ENCODE peak calls at places on chromosomes 13 and 19, in six cellular contexts. S is H9, Y is gastrocnemius medialis, A is psoas muscle, C is lower lobe of right lung, T is Peyer's patch. Q is an unnamed sample. For H3K4me1, the result is how much of the 10 kb centered on the place peaks cover.

GRCh38 chr19:13243971-13244370 is 93.8 kb downstream of the IER2 start:
- DNase-seq in T (no peak), C (no peak), Y (no peak), A (no peak), S (no peak), Q (no peak)

GRCh38 chr13:65292488-65292901 is 1937.6 kb downstream of the PCDH9 start:
- DNase-seq in T (no peak), S (peak), Y (no peak), C (no peak), A (no peak), Q (no peak)

GRCh38 chr13:112690242-112690943 is 555 bp downstream of the ATP11A start:
- DNase-seq in T (peak), C (peak), A (peak), Y (no peak), S (peak), Q (no peak)

GRCh38 chr19:54448037-54448773 is 794 bp upstream of the LENG8 start:
- DNase-seq in A (peak), S (peak), C (peak), Y (peak), T (peak), Q (no peak)

GRCh38 chr13:36870050-36870692 is 49.9 kb downstream of the SMAD9 start:
- DNase-seq in S (no peak), Y (no peak), T (no peak), A (no peak), C (no peak), Q (no peak)

GRCh38 chr19:19599190-19599535 is 19.3 kb downstream of the PBX4 start:
- DNase-seq in C (no peak), A (no peak), S (no peak), Y (no peak), T (no peak), Q (no peak)

GRCh38 chr19:56383826-56384605 is 9.3 kb downstream of the ZNF582 start:
- DNase-seq in T (no peak), Y (no peak), C (no peak), S (no peak), A (no peak), Q (no peak)

GRCh38 chr13:76884167-76884566 is 2.0 kb downstream of the KCTD12 start:
- DNase-seq in S (peak), Y (no peak), T (no peak), C (peak), A (peak), Q (no peak)

GRCh38 chr19:40365613-40366401 is 17.3 kb downstream of the PLD3 start:
- DNase-seq in A (no peak), Y (peak), T (peak), S (peak), C (peak), Q (no peak)

GRCh38 chr19:4933528-4933927 is 24.2 kb downstream of the UHRF1 start:
- DNase-seq in A (no peak), C (no peak), Y (peak), T (no peak), S (no peak), Q (no peak)

GRCh38 chr19:17475541-17476115 is 5.3 kb downstream of the SLC27A1 start:
- DNase-seq in Y (peak), S (no peak), T (no peak), C (peak), A (peak), Q (no peak)

GRCh38 chr13:97205971-97206370 is 16.2 kb upstream of the MBNL2 start:
- DNase-seq in S (no peak), A (no peak), Y (no peak), C (no peak), T (no peak), Q (no peak)

GRCh38 chr13:99022953-99023352 is 45.1 kb upstream of the DOCK9 start:
- DNase-seq in Y (no peak), C (no peak), A (no peak), T (no peak), S (no peak), Q (no peak)

GRCh38 chr13:51663980-51664957 is 80.0 kb downstream of the WDFY2 start:
- DNase-seq in Y (no peak), S (no peak), T (no peak), C (no peak), A (no peak), Q (no peak)

GRCh38 chr19:43699506-43700367 is 16.1 kb upstream of the IRGC start:
- DNase-seq in C (peak), S (peak), T (peak), Y (no peak), A (peak), Q (no peak)

GRCh38 chr19:49339364-49340068 is 4.3 kb downstream of the CD37 start:
- DNase-seq in Y (peak), S (peak), C (peak), T (peak), A (peak), Q (peak)

GRCh38 chr19:37079238-37079637 is 1.0 kb downstream of the ZNF420 start:
- DNase-seq in A (no peak), T (no peak), C (no peak), Y (no peak), S (no peak), Q (no peak)

GRCh38 chr13:30159446-30159839 is 147.9 kb downstream of the KATNAL1 start:
- DNase-seq in C (no peak), T (peak), Y (no peak), A (no peak), S (no peak), Q (no peak)

GRCh38 chr19:46115396-46116109 is 8.9 kb downstream of the IGFL3 start:
- DNase-seq in S (no peak), A (no peak), T (no peak), C (no peak), Y (no peak), Q (no peak)

GRCh38 chr13:51879133-51879532 is 17.4 kb downstream of the CCDC70 start:
- DNase-seq in A (no peak), S (no peak), Y (no peak), C (no peak), T (no peak), Q (no peak)

GRCh38 chr13:100721885-100722512 is 47.4 kb upstream of the TMTC4 start:
- DNase-seq in A (no peak), Y (no peak), C (no peak), S (peak), T (no peak), Q (no peak)

GRCh38 chr19:11890634-11891033 is 3.1 kb downstream of the ZNF69 start:
- DNase-seq in A (no peak), T (no peak), S (no peak), C (no peak), Y (no peak), Q (no peak)

GRCh38 chr13:32216281-32216680 is 98.9 kb downstream of the ZAR1L start:
- DNase-seq in T (no peak), A (no peak), S (no peak), C (no peak), Y (no peak), Q (no peak)

GRCh38 chr13:95644611-95645052 is at the start of gene DZIP1:
- DNase-seq in A (peak), C (peak), Y (peak), S (peak), T (peak), Q (peak)

GRCh38 chr19:6412111-6412999 is 12.3 kb downstream of the KHSRP start:
- DNase-seq in S (peak), A (peak), Y (no peak), T (peak), C (no peak), Q (no peak)

GRCh38 chr13:97822377-97822776 is 131.1 kb upstream of the IPO5 start:
- DNase-seq in A (no peak), Y (no peak), C (no peak), T (no peak), S (no peak), Q (no peak)

GRCh38 chr19:51372649-51373504 is at the start of gene NKG7:
- DNase-seq in S (no peak), T (no peak), C (no peak), A (peak), Y (no peak), Q (no peak)

GRCh38 chr13:44435142-44435982 is 61.7 kb downstream of the SERP2 start:
- DNase-seq in A (peak), S (peak), Y (peak), C (peak), T (peak), Q (peak)

GRCh38 chr13:44436589-44437337 is 63.1 kb downstream of the SERP2 start:
- DNase-seq in T (peak), C (peak), S (peak), A (peak), Y (peak), Q (peak)

GRCh38 chr13:44438234-44438579 is 64.6 kb downstream of the SERP2 start:
- DNase-seq in Y (no peak), T (no peak), S (no peak), C (no peak), A (no peak), Q (no peak)

GRCh38 chr13:44439615-44440014 is 66.0 kb downstream of the SERP2 start:
- DNase-seq in A (no peak), S (no peak), Y (no peak), C (no peak), T (no peak), Q (no peak)

DNA sequence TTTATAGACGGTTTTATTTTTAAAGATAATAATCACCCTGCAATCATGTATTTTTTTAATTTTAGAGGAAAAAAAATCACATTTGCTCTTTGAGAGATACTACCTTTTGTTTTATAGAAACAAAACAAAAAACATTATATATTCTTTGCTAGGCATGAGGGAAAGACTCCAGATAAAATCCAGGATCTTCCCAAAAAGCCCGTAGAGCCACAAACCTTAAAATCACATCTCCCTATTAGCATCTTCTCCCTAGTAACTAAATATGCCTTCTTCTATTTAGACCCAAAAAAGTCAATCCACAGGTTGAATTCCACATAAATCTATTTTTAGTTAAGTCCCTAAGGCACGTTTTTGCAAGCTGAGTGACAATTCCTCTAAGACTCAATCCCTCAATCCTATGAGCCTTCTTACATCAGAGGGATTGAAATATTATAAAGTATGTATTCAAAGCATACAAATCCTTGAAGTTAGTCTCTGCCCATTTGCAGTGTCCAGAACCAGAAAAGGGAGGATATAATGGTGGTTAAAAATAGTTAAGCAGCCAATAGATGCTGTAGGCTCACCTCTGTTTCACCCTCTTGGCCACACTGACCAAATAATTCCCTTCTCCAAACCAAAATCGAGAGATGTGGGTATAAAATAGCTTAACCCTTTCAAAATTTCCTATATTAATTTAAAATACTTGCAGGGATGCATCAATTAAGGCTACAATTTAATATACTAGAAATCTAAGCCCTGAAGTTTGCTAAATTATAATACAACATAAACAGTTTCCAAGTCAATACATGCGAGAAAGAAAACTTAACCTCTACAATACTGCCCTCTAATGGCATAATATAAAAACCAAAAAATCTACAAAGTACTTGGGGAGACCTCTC is 64.0 kb downstream of the SERP2 start:
- DNase-seq in T (no peak), Y (no peak), A (no peak), S (no peak), C (no peak), Q (no peak)
- TF ChIP-seq CTCF in T (peak), Y (peak), A (peak), S (peak), C (peak), Q (peak)

GRCh38 chr13:110293037-110293436 is 13.9 kb downstream of the COL4A1 start:
- DNase-seq in Y (no peak), A (no peak), S (no peak), C (no peak), T (no peak), Q (no peak)

GRCh38 chr13:110297011-110297410 is 9.9 kb downstream of the COL4A1 start:
- DNase-seq in Y (no peak), T (no peak), A (no peak), C (no peak), S (no peak), Q (no peak)

GRCh38 chr13:110293649-110294048 is 13.3 kb downstream of the COL4A1 start:
- DNase-seq in C (no peak), Y (no peak), A (no peak), S (no peak), T (no peak), Q (no peak)

GRCh38 chr13:110294146-110294545 is 12.8 kb downstream of the COL4A1 start:
- DNase-seq in Y (peak), C (no peak), S (no peak), A (no peak), T (no peak), Q (no peak)

DNA sequence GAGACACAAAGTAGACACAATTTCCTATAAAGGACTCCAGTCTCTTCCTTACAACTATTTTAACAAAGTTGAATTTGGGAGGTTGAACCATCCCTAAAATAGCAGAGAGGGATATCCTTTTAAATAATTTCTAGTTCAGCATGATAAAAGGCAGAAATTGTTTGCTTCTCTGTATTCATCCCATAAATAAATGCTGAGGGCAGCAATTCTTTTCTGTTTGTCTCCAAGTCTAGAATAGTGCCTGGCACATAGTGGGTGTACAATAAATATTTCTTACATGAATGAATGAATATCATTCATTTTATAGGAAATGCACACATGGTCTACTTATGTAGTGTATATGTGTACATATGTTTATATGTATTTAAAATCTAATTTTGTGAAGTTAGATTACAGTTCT is 12.3 kb downstream of the COL4A1 start:
- DNase-seq in S (no peak), Y (no peak), A (no peak), C (no peak), T (no peak), Q (no peak)
- H3K4me1 ChIP-seq in S (under half), Y (under half), A (under half), C (under half), T (under half), Q (under half)

DNA sequence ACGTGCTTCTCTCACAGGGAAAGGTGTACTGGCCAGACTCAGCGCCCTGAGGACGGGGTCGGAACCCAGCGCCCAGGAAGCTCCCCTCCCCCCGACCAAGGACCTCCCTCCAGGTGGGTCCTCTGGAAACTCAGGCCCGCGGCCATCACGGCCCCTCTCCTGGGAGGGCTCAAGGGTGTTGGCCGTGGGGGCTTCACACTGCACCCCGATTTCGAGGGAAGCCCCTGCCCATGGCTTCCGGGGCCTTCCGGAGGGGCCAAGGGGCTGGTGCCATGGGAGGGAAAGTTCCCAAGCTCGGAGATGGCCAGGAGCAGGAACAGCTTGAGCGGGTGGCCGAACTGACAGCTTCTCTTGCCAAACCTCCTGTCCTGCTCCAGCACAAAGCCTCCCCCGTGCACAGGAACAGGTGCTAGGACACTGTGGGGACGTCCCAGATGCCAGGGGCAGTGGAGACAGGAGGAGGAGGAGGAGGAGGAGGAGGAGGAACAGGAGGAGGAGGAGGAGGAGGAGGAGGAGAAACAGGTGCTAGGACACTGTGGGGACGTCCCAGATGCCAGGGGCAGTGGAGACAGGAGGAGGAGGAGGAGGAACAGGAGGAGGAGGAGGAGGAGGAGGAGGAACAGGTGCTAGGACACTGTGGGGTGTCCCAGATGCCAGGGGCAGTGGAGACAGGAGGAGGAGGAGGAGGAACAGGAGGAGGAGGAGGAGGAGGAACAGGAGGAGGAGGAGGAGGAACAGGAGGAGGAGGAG is 10.0 kb downstream of the SBNO2 start:
- DNase-seq in T (peak), A (peak), C (peak), Y (peak), S (no peak), Q (no peak)
- TF ChIP-seq CTCF in T (no peak), A (no peak), C (no peak), Y (no peak), S (no peak), Q (no peak)

DNA sequence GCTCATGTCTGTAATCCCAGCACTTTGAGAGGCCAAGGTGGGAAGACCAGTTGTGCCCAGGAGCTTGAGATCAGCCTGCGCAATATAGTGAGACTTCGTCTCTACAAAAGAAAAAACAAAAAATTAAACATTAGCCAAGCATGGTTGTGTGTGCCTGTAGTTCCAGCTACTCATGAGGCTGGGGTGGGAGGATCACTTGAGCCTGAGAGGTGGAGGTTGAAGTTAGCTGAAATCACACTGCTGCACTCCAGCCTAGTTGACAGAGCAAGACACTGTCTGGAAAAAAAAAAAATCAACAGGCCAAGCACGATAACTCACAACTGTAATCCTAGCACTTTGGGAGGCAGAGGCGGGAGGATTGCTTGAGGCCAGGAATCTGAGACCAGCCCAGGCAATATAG is 3.9 kb upstream of the S1PR2 start:
- DNase-seq in S (no peak), C (no peak), A (no peak), Y (no peak), T (no peak), Q (no peak)
- H3K4me1 ChIP-seq in S (under half), C (under half), A (under half), Y (under half), T (under half), Q (under half)

GRCh38 chr19:33220115-33220514 is 5.5 kb downstream of the SLC7A10 start:
- DNase-seq in C (no peak), S (no peak), A (no peak), Y (no peak), T (no peak), Q (no peak)

GRCh38 chr19:33221641-33222040 is 4.0 kb downstream of the SLC7A10 start:
- DNase-seq in A (no peak), T (no peak), C (no peak), S (no peak), Y (no peak), Q (no peak)

GRCh38 chr19:33220735-33221134 is 4.9 kb downstream of the SLC7A10 start:
- DNase-seq in A (no peak), Y (no peak), S (no peak), T (no peak), C (no peak), Q (no peak)

GRCh38 chr19:33217881-33218280 is 7.8 kb downstream of the SLC7A10 start:
- DNase-seq in T (no peak), S (no peak), C (no peak), Y (no peak), A (no peak), Q (no peak)

GRCh38 chr19:33219261-33219812 is 6.3 kb downstream of the SLC7A10 start:
- DNase-seq in A (no peak), T (no peak), Y (no peak), S (peak), C (no peak), Q (no peak)
- TF ChIP-seq CTCF in A (no peak), T (no peak), Y (no peak), S (peak), C (no peak), Q (no peak)

DNA sequence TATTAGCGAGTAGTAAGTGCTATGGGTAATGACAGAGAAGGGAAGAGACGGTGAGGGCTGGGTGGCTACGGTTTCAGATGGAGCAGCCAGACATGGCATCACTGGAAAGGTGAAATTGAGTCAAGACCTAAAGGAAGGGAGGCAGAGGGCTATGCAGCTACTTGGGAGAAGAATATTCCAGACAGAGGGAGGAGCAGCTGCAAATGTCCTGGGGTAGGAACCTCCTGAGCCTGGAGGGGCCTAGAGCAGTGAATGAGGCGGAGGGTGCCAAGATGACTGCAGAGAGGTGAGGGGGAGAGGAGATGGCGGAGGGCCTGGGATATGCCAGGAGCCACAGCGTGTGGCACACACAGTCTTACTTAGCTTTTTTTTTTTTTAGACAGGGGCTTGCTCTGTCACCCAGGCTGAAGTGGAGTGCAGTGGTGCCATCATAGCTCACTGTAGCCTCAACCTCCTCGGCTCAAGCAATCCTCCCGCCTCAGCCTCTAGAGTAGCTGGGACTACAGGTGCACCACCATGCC is 21.1 kb downstream of the PLEKHF1 start:
- DNase-seq in Y (peak), T (peak), A (peak), S (no peak), C (no peak), Q (no peak)
- H3K4me1 ChIP-seq in Y (half or more), T (under half), A (under half), S (under half), C (under half), Q (under half)

DNA sequence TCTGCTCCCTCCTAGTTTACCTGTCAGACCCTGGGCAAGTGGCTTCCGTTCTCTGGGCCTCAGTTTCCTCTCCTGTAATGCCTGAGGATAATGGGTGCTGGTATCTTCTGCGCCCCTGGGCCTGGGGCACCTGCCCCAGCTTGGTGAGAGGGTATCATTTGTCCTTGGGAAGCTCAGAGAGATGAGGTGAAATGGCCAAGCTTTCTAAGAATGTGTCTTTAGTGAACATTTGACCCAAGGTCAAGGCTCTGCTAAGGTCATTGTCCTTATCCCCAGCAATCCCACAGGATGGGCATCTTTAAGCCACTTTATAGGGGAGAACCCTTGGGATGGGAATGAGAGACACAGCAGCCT is 1.3 kb upstream of the NFIC start:
- DNase-seq in T (no peak), C (no peak), S (no peak), Y (no peak), A (no peak), Q (no peak)
- TF ChIP-seq CTCF in T (no peak), C (no peak), S (no peak), Y (no peak), A (no peak), Q (no peak)

GRCh38 chr13:109610517-109610916 is 175.9 kb downstream of the IRS2 start:
- DNase-seq in C (peak), Y (peak), S (peak), A (peak), T (peak), Q (no peak)
- H3K4me1 ChIP-seq in C (under half), Y (under half), S (under half), A (under half), T (under half), Q (under half)